ENCODE peak calls at places on chromosomes 11 and 22, in nine cellular contexts. G is right atrium auricular region, M is heart left ventricle, Z is tibial nerve, H is AG10803, S is AG04450, R is Karpas-422, E is astrocyte of the spinal cord, L is pancreas. D is an unnamed sample.

GRCh38 chr11:65454311-65454695 is 31.7 kb downstream of the NEAT1 start:
- DNase-seq in Z (no peak), R (no peak), S (no peak), G (no peak), L (no peak), H (peak), M (no peak), E (peak), D (no peak)

GRCh38 chr22:28904211-28904808 is 20.9 kb downstream of the ZNRF3 start:
- DNase-seq in R (no peak), E (peak), L (no peak), Z (no peak), H (peak), G (no peak), M (no peak), S (no peak), D (no peak)

GRCh38 chr22:37518509-37519267 is 527 bp downstream of the CARD10 start:
- DNase-seq in H (no peak), S (no peak), R (no peak), G (no peak), E (no peak), M (no peak), Z (no peak), L (peak), D (no peak)

GRCh38 chr22:19120829-19121630 is 1.2 kb downstream of the DGCR2 start:
- DNase-seq in R (no peak), E (peak), G (no peak), S (no peak), Z (no peak), H (peak), L (peak), M (no peak), D (no peak)

GRCh38 chr22:21866821-21867527 is 471 bp downstream of the MAPK1 start:
- DNase-seq in L (no peak), H (no peak), R (peak), S (no peak), G (no peak), E (no peak), Z (no peak), M (no peak), D (no peak)

GRCh38 chr22:19041403-19042074 is 80.7 kb downstream of the DGCR2 start:
- DNase-seq in G (no peak), L (no peak), H (no peak), S (no peak), M (no peak), R (no peak), E (no peak), Z (no peak), D (no peak)

GRCh38 chr11:35454362-35454761 is 35.0 kb upstream of the SLC1A2 start:
- DNase-seq in R (no peak), H (no peak), E (no peak), L (no peak), M (no peak), Z (no peak), G (no peak), S (no peak), D (no peak)

GRCh38 chr22:46045459-46046298 is 68.7 kb upstream of the WNT7B start:
- DNase-seq in Z (no peak), M (no peak), H (no peak), E (no peak), R (no peak), L (peak), S (no peak), G (no peak), D (no peak)

GRCh38 chr11:31826530-31827438 is 15.7 kb upstream of the PAX6 start:
- DNase-seq in L (no peak), G (no peak), H (no peak), E (no peak), Z (no peak), R (no peak), S (no peak), M (no peak), D (no peak)

GRCh38 chr11:121762820-121763219 is 310.1 kb upstream of the SORL1-AS1 start:
- DNase-seq in E (peak), G (no peak), R (no peak), S (no peak), H (peak), M (peak), Z (no peak), L (peak), D (no peak)

GRCh38 chr11:72703281-72704008 is 29.2 kb upstream of the PDE2A start:
- DNase-seq in L (no peak), S (no peak), Z (peak), R (no peak), E (peak), M (peak), G (peak), H (peak), D (no peak)

GRCh38 chr22:20583471-20583922 is 76.1 kb downstream of the MED15 start:
- DNase-seq in R (peak), E (no peak), G (no peak), M (peak), S (no peak), L (no peak), H (no peak), Z (no peak), D (no peak)

GRCh38 chr11:64130618-64131017 is 35.3 kb downstream of the MACROD1 start:
- DNase-seq in R (no peak), S (no peak), H (no peak), M (no peak), G (no peak), L (no peak), Z (no peak), E (no peak), D (no peak)

GRCh38 chr22:39530692-39531331 is 1.7 kb downstream of the RPS19BP1 start:
- DNase-seq in S (no peak), E (peak), M (no peak), G (no peak), R (peak), L (no peak), H (peak), Z (no peak), D (no peak)

GRCh38 chr22:29031236-29031982 is 30.2 kb downstream of the C22orf31 start:
- DNase-seq in E (peak), H (peak), M (peak), R (no peak), Z (peak), G (peak), L (peak), S (peak), D (no peak)

GRCh38 chr11:62324738-62325556 is 12.3 kb upstream of the ASRGL1 start:
- DNase-seq in R (peak), E (peak), M (no peak), S (no peak), H (peak), Z (peak), G (no peak), L (peak), D (peak)

DNA sequence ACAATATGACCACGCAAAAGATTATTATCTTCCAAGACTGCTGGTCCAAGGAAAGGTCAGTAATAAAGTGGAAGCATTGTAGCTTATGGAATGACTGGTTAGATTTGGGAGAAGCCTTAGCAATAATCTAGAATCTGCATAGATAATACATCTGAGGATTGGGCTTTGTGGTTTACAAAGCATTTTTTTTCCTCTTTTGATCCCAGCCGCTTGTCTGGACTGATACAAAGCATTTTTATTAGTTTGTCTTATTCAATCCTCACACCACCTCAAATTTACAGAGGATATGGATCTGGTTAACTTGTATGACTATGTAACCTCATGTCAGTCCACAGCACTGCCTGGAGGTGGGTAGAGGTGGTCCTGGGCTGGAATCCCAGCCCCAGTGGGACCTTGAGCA is 990 bp upstream of the THRSP start:
- DNase-seq in S (no peak), Z (no peak), H (no peak), M (no peak), L (no peak), R (no peak), G (no peak), E (no peak), D (no peak)
- H3K4me3 ChIP-seq in S (no peak), Z (no peak), H (no peak), M (no peak), L (no peak), R (no peak), G (no peak), E (no peak), D (no peak)

GRCh38 chr11:83200035-83200434 is 6.5 kb downstream of the ANKRD42 start:
- DNase-seq in S (no peak), M (no peak), E (no peak), H (no peak), L (no peak), Z (no peak), G (no peak), R (no peak), D (no peak)
- H3K4me3 ChIP-seq in S (no peak), M (no peak), E (no peak), H (no peak), L (no peak), Z (no peak), G (no peak), R (no peak), D (no peak)

DNA sequence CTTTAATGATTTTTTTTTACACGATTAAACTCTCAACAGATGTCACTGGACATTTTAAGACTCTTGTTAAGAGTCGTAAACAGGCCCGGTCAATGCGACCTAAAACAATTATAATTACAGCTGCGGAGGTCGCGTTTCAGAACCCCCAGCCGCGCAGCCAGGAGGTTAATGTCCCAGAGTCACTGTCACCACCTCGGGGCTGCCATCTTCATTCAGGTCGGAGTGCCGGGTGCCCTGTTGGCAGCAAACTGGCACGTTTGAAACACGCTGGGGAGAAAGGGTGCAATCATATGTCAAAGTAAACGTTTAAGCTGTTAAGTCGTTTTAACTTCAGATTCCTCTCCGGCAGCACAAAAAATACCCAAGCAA is 711 bp upstream of the PHF21B start:
- DNase-seq in S (no peak), G (no peak), H (no peak), M (no peak), Z (no peak), L (no peak), R (peak), E (no peak), D (no peak)
- H3K4me3 ChIP-seq in S (peak), G (peak), H (peak), M (peak), Z (peak), L (peak), R (peak), E (peak), D (peak)

GRCh38 chr11:33375236-33375635 is 118.1 kb downstream of the HIPK3 start:
- DNase-seq in L (no peak), R (no peak), Z (no peak), H (no peak), S (no peak), E (no peak), G (no peak), M (no peak), D (no peak)

GRCh38 chr11:33376331-33377099 is 119.3 kb downstream of the HIPK3 start:
- DNase-seq in G (no peak), R (peak), H (peak), Z (no peak), M (no peak), L (peak), S (no peak), E (no peak), D (no peak)

GRCh38 chr11:33377100-33377851 is 120.1 kb downstream of the HIPK3 start:
- DNase-seq in R (no peak), M (no peak), G (no peak), L (no peak), E (peak), Z (no peak), S (no peak), H (peak), D (no peak)

GRCh38 chr11:33377852-33378385 is 120.7 kb downstream of the HIPK3 start:
- DNase-seq in L (no peak), H (peak), G (no peak), S (no peak), M (no peak), Z (no peak), R (no peak), E (peak), D (no peak)

GRCh38 chr11:33375688-33376311 is 118.6 kb downstream of the HIPK3 start:
- DNase-seq in R (peak), M (no peak), G (no peak), S (no peak), L (peak), E (peak), H (peak), Z (no peak), D (no peak)
- H3K4me3 ChIP-seq in R (peak), M (peak), G (peak), S (peak), L (peak), E (peak), H (peak), Z (peak), D (no peak)

GRCh38 chr11:1448882-1449281 is 37.7 kb downstream of the MOB2 start:
- DNase-seq in L (no peak), E (no peak), G (no peak), S (no peak), H (no peak), R (no peak), M (no peak), Z (no peak), D (no peak)
- H3K4me3 ChIP-seq in L (no peak), E (no peak), G (no peak), S (no peak), H (no peak), R (no peak), M (no peak), Z (no peak), D (no peak)

GRCh38 chr11:17478064-17478463 is 1.4 kb upstream of the ABCC8 start:
- DNase-seq in L (no peak), S (no peak), G (no peak), R (no peak), M (no peak), H (no peak), Z (no peak), E (no peak), D (no peak)

GRCh38 chr11:17475666-17476316 is 854 bp downstream of the ABCC8 start:
- DNase-seq in H (no peak), E (no peak), L (no peak), G (no peak), Z (no peak), M (no peak), R (no peak), S (no peak), D (no peak)

GRCh38 chr11:17477084-17477333 is 364 bp upstream of the ABCC8 start:
- DNase-seq in G (no peak), H (no peak), R (no peak), L (no peak), E (no peak), S (no peak), M (no peak), Z (no peak), D (no peak)

GRCh38 chr11:17477361-17477760 is 716 bp upstream of the ABCC8 start:
- DNase-seq in G (no peak), E (no peak), L (no peak), R (no peak), H (no peak), Z (no peak), S (no peak), M (no peak), D (no peak)

DNA sequence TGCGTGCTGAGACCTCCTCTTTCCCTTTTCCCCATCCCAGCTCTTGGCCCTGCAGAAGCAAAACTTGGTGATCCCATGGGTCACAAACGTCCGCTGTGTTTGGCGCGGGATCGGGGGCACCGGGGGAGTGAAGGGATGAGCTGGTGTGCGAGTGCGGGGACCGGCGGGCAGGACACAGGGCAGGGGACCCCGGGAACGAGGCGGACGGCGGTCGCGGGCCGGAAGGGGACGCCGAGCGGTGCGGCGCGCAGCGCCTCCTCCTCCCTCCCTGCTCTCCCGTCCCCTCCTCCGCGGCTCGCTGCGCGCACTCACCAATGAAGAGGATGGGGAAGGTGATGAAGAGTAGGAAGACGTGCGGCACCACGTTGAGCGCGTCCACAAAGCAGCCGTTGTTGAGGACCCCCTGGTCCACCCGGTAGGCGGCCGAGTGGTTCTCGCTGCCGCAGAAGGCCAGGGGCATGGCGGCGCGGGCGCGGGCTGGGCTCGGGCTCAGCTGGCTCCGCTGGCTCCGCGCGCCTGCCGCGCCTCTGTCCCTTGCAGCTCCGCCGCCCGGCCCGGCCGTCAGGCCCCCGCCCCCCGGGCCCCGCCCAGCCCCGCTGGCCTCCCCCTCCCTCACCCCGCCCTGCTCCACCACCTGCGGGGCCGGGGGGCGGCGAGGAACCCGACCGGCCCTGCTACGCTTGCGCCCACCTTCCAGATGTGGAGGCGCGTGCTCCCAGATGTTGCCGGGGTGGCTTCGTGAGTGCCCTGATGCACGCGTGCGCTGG is at the start of gene ABCC8:
- DNase-seq in E (no peak), R (no peak), L (no peak), H (no peak), G (no peak), S (no peak), M (no peak), Z (no peak), D (no peak)
- H3K4me3 ChIP-seq in E (no peak), R (no peak), L (peak), H (no peak), G (peak), S (no peak), M (peak), Z (peak), D (no peak)